ENCODE peak calls at places on chromosomes 12 and 14, in nine cellular contexts. I is psoas muscle, F is brain microvascular endothelial cell, A is pancreas, K is heart left ventricle, B is fibroblast of pulmonary artery, O is A549, U is fibroblast of the aortic adventitia, J is left ventricle myocardium inferior. E is an unnamed sample.

GRCh38 chr14:36952702-36953101 is 219.7 kb downstream of the SLC25A21 start:
- DNase-seq in I (no peak), F (peak; percentile 67), A (no peak), K (no peak), B (peak; percentile 27), O (peak; percentile 64), U (no peak), J (no peak), E (no peak)

GRCh38 chr12:31238764-31239387 is 87.1 kb downstream of the SINHCAF start:
- DNase-seq in I (peak; percentile 44), F (peak; percentile 76), A (peak; percentile 60), K (peak; percentile 65), B (peak; percentile 69), O (peak; percentile 67), U (peak; percentile 61), J (peak; percentile 64), E (no peak)

GRCh38 chr12:89707623-89707991 is 1.0 kb downstream of the ATP2B1 start:
- DNase-seq in I (peak; percentile 21), F (no peak), A (no peak), K (peak; percentile 30), B (no peak), O (no peak), U (no peak), J (peak; percentile 16), E (no peak)

GRCh38 chr12:68591716-68592437 is 18.8 kb upstream of the RAP1B start:
- DNase-seq in I (no peak), F (no peak), A (no peak), K (no peak), B (no peak), O (no peak), U (no peak), J (no peak), E (no peak)

GRCh38 chr14:65718629-65719028 is 306.1 kb downstream of the FUT8 start:
- DNase-seq in I (no peak), F (no peak), A (no peak), K (no peak), B (no peak), O (no peak), U (no peak), J (no peak), E (no peak)

GRCh38 chr12:3249081-3249800 is 172.1 kb downstream of the TSPAN9 start:
- DNase-seq in I (no peak), F (no peak), A (no peak), K (no peak), B (no peak), O (no peak), U (no peak), J (no peak), E (no peak)

GRCh38 chr14:89351958-89352404 is 65.1 kb downstream of the FOXN3 start:
- DNase-seq in I (no peak), F (no peak), A (no peak), K (no peak), B (no peak), O (no peak), U (no peak), J (no peak), E (no peak)

GRCh38 chr12:104718581-104718980 is 239.5 kb downstream of the SLC41A2 start:
- DNase-seq in I (no peak), F (no peak), A (no peak), K (no peak), B (peak; percentile 37), O (no peak), U (peak; percentile 48), J (no peak), E (no peak)

GRCh38 chr12:64528616-64529015 is 76.7 kb downstream of the TBK1 start:
- DNase-seq in I (no peak), F (no peak), A (no peak), K (no peak), B (no peak), O (no peak), U (no peak), J (no peak), E (no peak)

GRCh38 chr14:105398726-105399440 is 545 bp downstream of the TEX22 start:
- DNase-seq in I (no peak), F (no peak), A (no peak), K (no peak), B (peak; percentile 39), O (peak; percentile 46), U (no peak), J (no peak), E (no peak)

GRCh38 chr14:34199585-34199984 is 248.7 kb upstream of the EGLN3 start:
- DNase-seq in I (no peak), F (peak; percentile 83), A (no peak), K (no peak), B (peak; percentile 7), O (no peak), U (peak; percentile 12), J (no peak), E (peak; percentile 79)

GRCh38 chr12:104686196-104686595 is 229.4 kb downstream of the CHST11 start:
- DNase-seq in I (no peak), F (no peak), A (no peak), K (no peak), B (peak; percentile 47), O (no peak), U (no peak), J (no peak), E (no peak)

GRCh38 chr12:28966049-28966778 is 182.9 kb upstream of the FAR2 start:
- DNase-seq in I (no peak), F (no peak), A (peak; percentile 13), K (peak; percentile 67), B (peak; percentile 86), O (no peak), U (peak; percentile 84), J (peak; percentile 39), E (no peak)

GRCh38 chr12:68349921-68350606 is 17.9 kb upstream of the MDM1 start:
- DNase-seq in I (no peak), F (no peak), A (no peak), K (no peak), B (no peak), O (no peak), U (no peak), J (no peak), E (no peak)

GRCh38 chr14:68733086-68733621 is 59.7 kb downstream of the ZFP36L1 start:
- DNase-seq in I (no peak), F (no peak), A (no peak), K (peak; percentile 61), B (peak; percentile 63), O (no peak), U (no peak), J (no peak), E (peak; percentile 32)

GRCh38 chr12:77189463-77189862 is 124.1 kb upstream of the E2F7 start:
- DNase-seq in I (no peak), F (peak; percentile 80), A (no peak), K (no peak), B (peak; percentile 39), O (no peak), U (peak; percentile 72), J (no peak), E (no peak)

GRCh38 chr14:72611956-72612500 is 281.9 kb downstream of the DPF3 start:
- DNase-seq in I (no peak), F (no peak), A (no peak), K (no peak), B (no peak), O (no peak), U (no peak), J (no peak), E (no peak)

GRCh38 chr14:50846171-50846880 is 15.4 kb upstream of the NIN start:
- DNase-seq in I (no peak), F (peak; percentile 86), A (no peak), K (no peak), B (peak; percentile 72), O (peak; percentile 15), U (peak; percentile 67), J (no peak), E (peak; percentile 46)

GRCh38 chr12:128969480-128970055 is 116.3 kb downstream of the GLT1D1 start:
- DNase-seq in I (no peak), F (peak; percentile 11), A (peak; percentile 10), K (no peak), B (no peak), O (peak; percentile 47), U (no peak), J (no peak), E (no peak)
- H3K4me3 ChIP-seq in I (no peak overlapping the region), F (no peak overlapping the region), A (no peak overlapping the region), K (no peak overlapping the region), B (no peak overlapping the region), O (no peak overlapping the region), U (no peak overlapping the region), J (no peak overlapping the region), E (no peak overlapping the region)

GRCh38 chr12:95446511-95446910 is 27.4 kb upstream of the METAP2 start:
- DNase-seq in I (peak; percentile 34), F (peak; percentile 29), A (peak; percentile 15), K (peak; percentile 55), B (peak; percentile 16), O (no peak), U (peak; percentile 39), J (peak; percentile 46), E (no peak)

GRCh38 chr12:95445884-95446482 is 28.0 kb upstream of the METAP2 start:
- DNase-seq in I (no peak), F (no peak), A (no peak), K (no peak), B (no peak), O (no peak), U (no peak), J (no peak), E (no peak)

GRCh38 chr12:95439578-95440230 is 34.2 kb upstream of the METAP2 start:
- DNase-seq in I (no peak), F (no peak), A (no peak), K (no peak), B (no peak), O (no peak), U (no peak), J (no peak), E (no peak)

GRCh38 chr12:95440401-95440800 is 33.6 kb upstream of the METAP2 start:
- DNase-seq in I (no peak), F (peak; percentile 37), A (no peak), K (no peak), B (peak; percentile 5), O (no peak), U (peak; percentile 34), J (no peak), E (no peak)

GRCh38 chr12:95443458-95443857 is 30.5 kb upstream of the METAP2 start:
- DNase-seq in I (no peak), F (no peak), A (no peak), K (no peak), B (no peak), O (no peak), U (no peak), J (no peak), E (no peak)
- TF ChIP-seq CTCF in I (no peak), F (no peak), A (no peak), K (no peak), B (no peak), O (no peak), U (no peak), J (no peak), E (no peak)

DNA sequence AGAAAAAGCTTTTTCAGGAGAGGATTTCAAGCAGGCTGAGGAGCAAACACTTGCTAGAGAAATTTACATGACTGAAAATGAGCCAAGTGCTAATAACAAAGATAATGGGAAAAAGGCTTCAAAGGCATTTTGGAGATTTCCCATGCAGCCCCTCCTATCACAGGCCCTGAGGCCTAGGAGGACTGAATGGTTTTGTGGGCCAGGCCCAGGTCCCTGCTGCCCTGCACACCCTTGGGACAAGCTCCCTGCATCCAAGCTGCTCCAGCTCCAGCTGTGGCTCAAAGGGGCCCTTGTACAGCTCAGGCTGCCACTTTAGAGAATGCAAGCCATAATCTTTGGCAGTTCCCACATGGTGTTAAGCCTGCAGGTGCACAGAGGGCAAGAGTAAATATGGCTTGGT is 154.0 kb upstream of the LMNTD1 start:
- DNase-seq in I (no peak), F (no peak), A (no peak), K (no peak), B (no peak), O (no peak), U (no peak), J (no peak), E (no peak)
- H3K4me3 ChIP-seq in I (no peak overlapping the region), F (no peak overlapping the region), A (no peak overlapping the region), K (no peak overlapping the region), B (no peak overlapping the region), O (no peak overlapping the region), U (no peak overlapping the region), J (no peak overlapping the region), E (no peak overlapping the region)

GRCh38 chr12:39122562-39123204 is 217.3 kb upstream of the CPNE8 start:
- DNase-seq in I (no peak), F (no peak), A (no peak), K (no peak), B (no peak), O (no peak), U (no peak), J (no peak), E (no peak)
- TF ChIP-seq CTCF in I (no peak), F (no peak), A (no peak), K (no peak), B (no peak), O (no peak), U (no peak), J (no peak), E (no peak)